ENCODE peak calls at places on chromosomes 7 and 10, in ten cellular contexts. P, O, W, Z, H, Y, E, A, G and C are unnamed samples.

GRCh38 chr7:156703773-156704482 is 63.4 kb downstream of the RNF32 start:
- DNase-seq in Z (no peak), E (no peak), P (no peak), Y (no peak), G (no peak), A (no peak), O (no peak), W (no peak), H (no peak), C (no peak)

GRCh38 chr10:59493017-59493416 is 130.7 kb upstream of the FAM13C start:
- DNase-seq in P (no peak), Y (no peak), G (peak), O (no peak), Z (no peak), E (no peak), W (no peak), H (no peak), A (no peak), C (no peak)

GRCh38 chr10:51397695-51398094 is 301.7 kb downstream of the CSTF2T start:
- DNase-seq in W (peak), G (no peak), P (peak), Z (no peak), E (no peak), O (no peak), A (peak), Y (no peak), H (peak), C (peak)

GRCh38 chr7:90743626-90744025 is 147.5 kb downstream of the CDK14 start:
- DNase-seq in G (no peak), H (no peak), O (no peak), W (no peak), Y (no peak), P (no peak), A (no peak), Z (no peak), E (no peak), C (no peak)

GRCh38 chr10:95475003-95475383 is 86.2 kb downstream of the SORBS1 start:
- DNase-seq in P (no peak), G (no peak), A (no peak), Y (no peak), W (no peak), Z (no peak), H (no peak), O (no peak), E (no peak), C (no peak)

GRCh38 chr7:50552921-50553320 is 12.3 kb downstream of the DDC start:
- DNase-seq in P (peak), Z (no peak), H (peak), G (no peak), A (no peak), O (no peak), Y (no peak), E (no peak), W (peak), C (no peak)

GRCh38 chr10:77641788-77642397 is 4.3 kb upstream of the KCNMA1 start:
- DNase-seq in G (no peak), H (peak), E (peak), A (no peak), O (peak), Z (peak), W (peak), P (peak), Y (no peak), C (no peak)

GRCh38 chr7:16989883-16990413 is 108.2 kb upstream of the AGR3 start:
- DNase-seq in G (no peak), H (peak), Y (peak), P (peak), A (peak), E (no peak), O (no peak), W (peak), Z (peak), C (peak)

GRCh38 chr7:36180121-36180520 is 27.1 kb downstream of the EEPD1 start:
- DNase-seq in W (no peak), Z (no peak), G (no peak), O (no peak), E (no peak), Y (no peak), A (no peak), H (no peak), P (no peak), C (no peak)

GRCh38 chr10:24310104-24310503 is 101.2 kb downstream of the KIAA1217 start:
- DNase-seq in H (no peak), P (no peak), Z (no peak), A (no peak), W (no peak), Y (no peak), O (no peak), E (no peak), G (no peak), C (no peak)

GRCh38 chr7:90594791-90595317 is 1.3 kb upstream of the CDK14 start:
- DNase-seq in O (no peak), W (no peak), A (peak), Z (no peak), G (no peak), H (peak), E (no peak), P (peak), Y (no peak), C (peak)

GRCh38 chr7:67950321-67951083 is 953.9 kb downstream of the TYW1 start:
- DNase-seq in W (no peak), Y (no peak), P (no peak), E (no peak), O (no peak), Z (no peak), A (no peak), G (no peak), H (no peak), C (no peak)

GRCh38 chr10:8600192-8600591 is 545.7 kb downstream of the GATA3 start:
- DNase-seq in E (no peak), A (no peak), H (peak), O (no peak), W (no peak), Y (no peak), Z (no peak), G (no peak), P (no peak), C (no peak)

GRCh38 chr7:105024734-105025133 is 10.7 kb downstream of the KMT2E start:
- DNase-seq in O (no peak), W (no peak), P (peak), E (no peak), Z (no peak), H (no peak), G (no peak), A (no peak), Y (no peak), C (no peak)

GRCh38 chr7:129298268-129298893 is 73.6 kb downstream of the AHCYL2 start:
- DNase-seq in G (no peak), E (peak), A (peak), Y (no peak), W (peak), H (peak), Z (peak), O (peak), P (peak), C (no peak)

GRCh38 chr7:142554555-142555532 is 194.4 kb upstream of the PRSS1 start:
- DNase-seq in Y (no peak), A (no peak), G (no peak), E (no peak), Z (no peak), W (no peak), H (no peak), O (no peak), P (peak), C (no peak)

GRCh38 chr7:24573554-24574338 is 494 bp downstream of the PALS2 start:
- DNase-seq in P (peak), H (peak), G (peak), Y (peak), A (peak), W (peak), O (peak), E (no peak), Z (no peak), C (peak)

GRCh38 chr10:675532-675931 is 13.9 kb downstream of the DIP2C start:
- DNase-seq in H (no peak), P (no peak), Z (no peak), E (no peak), O (no peak), G (no peak), Y (no peak), A (no peak), W (no peak), C (no peak)

GRCh38 chr7:25669300-25669781 is 441.1 kb upstream of the NPVF start:
- DNase-seq in E (no peak), Y (no peak), P (no peak), Z (no peak), G (no peak), W (no peak), O (no peak), A (no peak), H (no peak), C (no peak)

GRCh38 chr7:121755818-121756501 is 117.0 kb upstream of the PTPRZ1 start:
- DNase-seq in A (no peak), Z (no peak), H (no peak), Y (no peak), W (no peak), G (no peak), P (no peak), E (no peak), O (no peak), C (no peak)

GRCh38 chr10:29635711-29636144 is 957 bp upstream of the SVIL start:
- DNase-seq in G (no peak), Z (no peak), W (peak), O (no peak), P (peak), H (no peak), Y (no peak), A (no peak), E (no peak), C (no peak)

GRCh38 chr10:75254739-75255138 is 19.0 kb upstream of the COMTD1 start:
- DNase-seq in W (no peak), O (no peak), P (no peak), G (no peak), H (no peak), E (no peak), Y (no peak), A (no peak), Z (no peak), C (no peak)
- H3K27ac ChIP-seq in W (no peak), O (no peak), P (no peak), G (no peak), H (no peak), E (no peak), Y (no peak), A (no peak), Z (no peak), C (no peak)

DNA sequence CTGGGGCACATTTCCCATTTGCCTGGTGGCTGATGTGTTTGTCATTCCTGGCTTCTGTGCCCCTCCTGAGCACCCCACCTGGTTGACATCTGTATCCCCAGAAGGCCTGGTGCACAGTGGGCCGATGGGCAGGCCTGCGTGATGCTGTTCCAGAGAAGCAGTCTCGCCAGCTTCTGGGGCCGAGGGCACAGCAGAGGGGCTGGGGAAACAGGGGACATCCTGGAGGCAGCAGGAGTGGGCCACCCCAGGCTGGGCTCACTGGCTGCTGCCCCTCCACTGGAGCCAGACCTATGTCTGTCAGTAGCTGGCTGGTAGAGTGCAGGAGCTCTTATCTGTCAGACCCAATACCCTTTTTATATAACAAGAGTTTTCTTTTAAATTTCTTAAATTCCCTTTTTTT is 896 bp upstream of the MYL7 start:
- DNase-seq in Y (peak), Z (no peak), G (no peak), E (no peak), A (no peak), O (no peak), W (no peak), P (no peak), H (no peak), C (no peak)
- H3K27ac ChIP-seq in Y (no peak), Z (no peak), G (no peak), E (no peak), A (peak), O (no peak), W (no peak), P (no peak), H (no peak), C (no peak)

GRCh38 chr10:110612073-110612472 is 32.1 kb upstream of the RBM20 start:
- DNase-seq in O (no peak), P (no peak), E (no peak), Z (no peak), W (no peak), H (no peak), G (no peak), A (no peak), Y (no peak), C (no peak)

GRCh38 chr10:110612629-110613028 is 31.5 kb upstream of the RBM20 start:
- DNase-seq in P (no peak), E (no peak), H (no peak), O (no peak), W (no peak), Y (no peak), Z (no peak), G (no peak), A (no peak), C (no peak)

GRCh38 chr10:110610308-110610774 is 33.8 kb upstream of the RBM20 start:
- DNase-seq in P (peak), G (no peak), A (no peak), H (peak), W (peak), E (peak), Z (no peak), O (peak), Y (no peak), C (no peak)

GRCh38 chr10:110608087-110608486 is 36.0 kb upstream of the RBM20 start:
- DNase-seq in Y (no peak), O (no peak), H (no peak), E (no peak), G (no peak), Z (no peak), A (no peak), W (no peak), P (no peak), C (no peak)

GRCh38 chr10:110609592-110609991 is 34.5 kb upstream of the RBM20 start:
- DNase-seq in H (no peak), E (no peak), P (no peak), A (no peak), W (no peak), G (no peak), Z (no peak), O (no peak), Y (no peak), C (no peak)
- H3K27ac ChIP-seq in H (no peak), E (no peak), P (no peak), A (peak), W (no peak), G (no peak), Z (no peak), O (no peak), Y (no peak), C (no peak)

GRCh38 chr10:119384127-119384526 is 158.4 kb downstream of the RGS10 start:
- DNase-seq in P (no peak), Z (no peak), W (no peak), G (no peak), Y (no peak), H (no peak), A (no peak), E (no peak), O (no peak), C (no peak)
- H3K27ac ChIP-seq in P (no peak), Z (no peak), W (no peak), G (no peak), Y (no peak), H (no peak), A (no peak), E (peak), O (no peak), C (no peak)

GRCh38 chr7:1532456-1533254 is 2.2 kb downstream of the MAFK start:
- DNase-seq in Y (peak), E (peak), P (peak), G (peak), O (peak), W (peak), Z (peak), H (peak), A (peak), C (peak)
- H3K27ac ChIP-seq in Y (peak), E (peak), P (peak), G (peak), O (peak), W (peak), Z (peak), H (peak), A (peak), C (peak)

GRCh38 chr7:98057157-98057556 is 49.5 kb upstream of the LMTK2 start:
- DNase-seq in A (no peak), H (no peak), W (no peak), Y (no peak), G (no peak), P (no peak), O (no peak), Z (no peak), E (no peak), C (no peak)
- H3K27ac ChIP-seq in A (no peak), H (peak), W (no peak), Y (no peak), G (no peak), P (no peak), O (no peak), Z (no peak), E (no peak), C (no peak)

GRCh38 chr10:22620140-22620857 is 94.1 kb downstream of the PIP4K2A start:
- DNase-seq in W (peak), P (peak), G (no peak), Z (peak), H (peak), O (no peak), Y (no peak), A (peak), E (no peak), C (peak)
- H3K27ac ChIP-seq in W (no peak), P (peak), G (peak), Z (peak), H (peak), O (no peak), Y (peak), A (no peak), E (no peak), C (peak)

GRCh38 chr10:31937371-31937770 is 8.7 kb upstream of the ARHGAP12 start:
- DNase-seq in P (no peak), H (no peak), E (no peak), O (no peak), Z (no peak), G (no peak), Y (no peak), A (no peak), W (peak), C (no peak)

GRCh38 chr10:31936933-31937332 is 8.3 kb upstream of the ARHGAP12 start:
- DNase-seq in E (no peak), Z (no peak), W (no peak), G (no peak), A (no peak), P (no peak), O (no peak), H (no peak), Y (no peak), C (no peak)

GRCh38 chr10:31935678-31936077 is 7.0 kb upstream of the ARHGAP12 start:
- DNase-seq in P (no peak), A (no peak), Z (no peak), O (no peak), W (no peak), E (no peak), H (no peak), Y (no peak), G (no peak), C (no peak)

GRCh38 chr10:31932838-31933237 is 4.2 kb upstream of the ARHGAP12 start:
- DNase-seq in O (no peak), A (no peak), E (no peak), W (no peak), Z (no peak), H (no peak), P (no peak), Y (no peak), G (no peak), C (no peak)

DNA sequence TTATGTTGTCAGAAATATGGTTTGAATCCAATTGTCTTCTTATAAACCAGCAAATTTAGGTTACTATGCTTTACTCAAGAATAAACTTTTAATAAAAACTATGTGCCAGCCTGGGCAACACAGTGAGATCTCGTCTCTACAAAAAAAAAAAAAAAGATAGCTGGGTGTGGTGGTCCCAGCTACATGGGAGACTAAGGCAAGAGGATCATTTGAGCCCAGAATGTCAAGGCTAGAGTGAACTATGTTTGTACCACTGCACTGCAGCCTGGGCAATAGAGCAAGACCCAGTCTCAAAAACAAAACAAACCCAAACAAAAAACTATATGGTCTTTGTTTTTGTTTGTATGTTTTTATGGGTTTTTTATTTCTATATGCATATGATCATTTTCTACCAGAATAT is 7.5 kb upstream of the ARHGAP12 start:
- DNase-seq in E (no peak), A (no peak), W (no peak), P (no peak), Y (no peak), G (no peak), Z (no peak), H (no peak), O (no peak), C (no peak)
- H3K27ac ChIP-seq in E (no peak), A (no peak), W (no peak), P (no peak), Y (no peak), G (no peak), Z (peak), H (no peak), O (no peak), C (no peak)

GRCh38 chr10:114694735-114695134 is 36.7 kb upstream of the ABLIM1 start:
- DNase-seq in H (no peak), A (no peak), O (no peak), Y (no peak), G (no peak), P (no peak), E (no peak), Z (no peak), W (peak), C (no peak)

GRCh38 chr10:114698271-114699185 is 40.5 kb upstream of the ABLIM1 start:
- DNase-seq in O (no peak), H (no peak), E (no peak), Z (no peak), W (no peak), G (no peak), Y (no peak), A (no peak), P (peak), C (no peak)

GRCh38 chr10:114691442-114691941 is 33.4 kb upstream of the ABLIM1 start:
- DNase-seq in E (no peak), A (no peak), H (no peak), P (peak), O (no peak), W (no peak), G (no peak), Z (no peak), Y (no peak), C (no peak)

GRCh38 chr10:114694062-114694461 is 36.0 kb upstream of the ABLIM1 start:
- DNase-seq in Y (no peak), P (no peak), A (no peak), G (no peak), O (peak), Z (no peak), W (no peak), E (peak), H (no peak), C (no peak)

GRCh38 chr10:114697061-114697598 is 39.1 kb upstream of the ABLIM1 start:
- DNase-seq in O (no peak), A (peak), W (no peak), H (peak), G (peak), Y (peak), Z (no peak), E (no peak), P (peak), C (no peak)
- H3K27ac ChIP-seq in O (no peak), A (peak), W (no peak), H (peak), G (peak), Y (no peak), Z (peak), E (no peak), P (no peak), C (peak)

DNA sequence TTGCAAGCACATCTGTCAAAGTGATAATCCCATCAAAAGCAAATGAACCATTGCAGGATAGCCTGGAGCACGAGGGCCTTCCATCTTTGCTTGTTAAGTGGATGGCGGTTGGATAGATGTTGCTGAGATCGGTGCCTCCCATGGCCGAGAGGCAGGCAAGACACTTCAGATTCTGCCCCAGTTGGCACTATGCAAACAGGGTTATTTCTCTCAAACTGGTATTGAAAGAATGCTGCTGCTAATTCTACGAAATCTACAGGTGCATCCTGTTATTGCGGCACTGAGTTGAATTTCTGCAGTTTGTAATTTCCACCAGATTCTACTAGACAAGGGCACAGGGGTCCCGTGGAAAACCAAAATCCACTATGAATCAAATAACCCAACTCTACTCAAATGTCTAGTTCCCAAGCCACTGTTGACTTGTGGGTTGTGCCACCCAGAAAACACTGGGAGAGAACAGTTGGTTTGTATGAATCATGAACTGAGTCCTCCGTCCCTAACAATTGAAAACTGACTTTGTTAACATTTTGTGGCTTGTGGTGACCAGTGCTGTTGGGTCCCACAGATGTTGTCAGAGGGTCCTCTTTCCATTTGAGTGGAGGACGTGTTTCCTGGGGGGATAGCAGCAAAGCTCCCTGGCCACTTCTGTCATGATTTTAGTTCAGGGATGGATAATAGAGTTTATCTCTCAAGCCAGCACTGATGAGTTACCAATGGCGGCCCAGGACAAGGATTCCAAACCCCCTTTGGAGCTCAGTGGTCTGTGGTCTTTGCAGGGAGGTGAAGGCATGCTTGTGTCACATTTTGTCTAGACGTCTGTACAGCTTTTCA is 7.1 kb upstream of the IL2RA start:
- DNase-seq in O (peak), E (no peak), H (no peak), Y (no peak), Z (no peak), A (no peak), P (no peak), W (no peak), G (no peak), C (no peak)
- H3K27ac ChIP-seq in O (peak), E (no peak), H (no peak), Y (peak), Z (no peak), A (no peak), P (no peak), W (no peak), G (no peak), C (no peak)